ENCODE peak calls at places on chromosomes 6 and 20, in eight cellular contexts. One of them, this sample, is unnamed.

GRCh38 chr6:39193201-39193791 is 36.0 kb downstream of the KCNK5 start:
- DNase-seq in mesenchymal stem cell: no peak
- DNase-seq in fibroblast of lung: no peak
- DNase-seq in GM23338: no peak
- DNase-seq in IMR-90: no peak
- DNase-seq in H1: no peak
- DNase-seq in astrocyte: no peak
- DNase-seq in PC-3: no peak
- DNase-seq in this sample: no peak

GRCh38 chr6:150266963-150267685 is 101.7 kb upstream of the IYD start:
- DNase-seq in GM23338: no peak
- DNase-seq in mesenchymal stem cell: no peak
- DNase-seq in PC-3: no peak
- DNase-seq in astrocyte: no peak
- DNase-seq in H1: no peak
- DNase-seq in fibroblast of lung: no peak
- DNase-seq in IMR-90: no peak
- DNase-seq in this sample: no peak

GRCh38 chr20:60959971-60960370 is 292.1 kb upstream of the CDH4 start:
- DNase-seq in PC-3: no peak
- DNase-seq in IMR-90: no peak
- DNase-seq in fibroblast of lung: no peak
- DNase-seq in astrocyte: no peak
- DNase-seq in H1: no peak
- DNase-seq in GM23338: no peak
- DNase-seq in mesenchymal stem cell: no peak
- DNase-seq in this sample: no peak

GRCh38 chr6:114312931-114313330 is 29.9 kb downstream of the HS3ST5 start:
- DNase-seq in H1: no peak
- DNase-seq in astrocyte: no peak
- DNase-seq in fibroblast of lung: no peak
- DNase-seq in mesenchymal stem cell: no peak
- DNase-seq in IMR-90: no peak
- DNase-seq in GM23338: no peak
- DNase-seq in PC-3: peak; percentile 25
- DNase-seq in this sample: no peak

GRCh38 chr6:113050979-113051378 is 703.8 kb downstream of the RFPL4B start:
- DNase-seq in mesenchymal stem cell: no peak
- DNase-seq in GM23338: peak; percentile 60
- DNase-seq in PC-3: no peak
- DNase-seq in fibroblast of lung: no peak
- DNase-seq in IMR-90: no peak
- DNase-seq in H1: peak; percentile 5
- DNase-seq in astrocyte: no peak
- DNase-seq in this sample: no peak

GRCh38 chr6:145756170-145756662 is 20.9 kb upstream of the EPM2A start:
- DNase-seq in PC-3: peak; percentile 53
- DNase-seq in astrocyte: peak; percentile 88
- DNase-seq in fibroblast of lung: peak; percentile 98
- DNase-seq in IMR-90: peak; percentile 89
- DNase-seq in H1: no peak
- DNase-seq in mesenchymal stem cell: peak; percentile 90
- DNase-seq in GM23338: no peak
- DNase-seq in this sample: peak; percentile 61

GRCh38 chr20:54368578-54368977 is 106.8 kb upstream of the DOK5 start:
- DNase-seq in H1: no peak
- DNase-seq in PC-3: no peak
- DNase-seq in IMR-90: no peak
- DNase-seq in mesenchymal stem cell: no peak
- DNase-seq in GM23338: peak; percentile 66
- DNase-seq in astrocyte: no peak
- DNase-seq in fibroblast of lung: peak; percentile 27
- DNase-seq in this sample: no peak

GRCh38 chr6:149211046-149211571 is 106.4 kb upstream of the TAB2 start:
- DNase-seq in IMR-90: peak; percentile 43
- DNase-seq in astrocyte: no peak
- DNase-seq in GM23338: no peak
- DNase-seq in mesenchymal stem cell: peak; percentile 73
- DNase-seq in PC-3: peak; percentile 10
- DNase-seq in fibroblast of lung: no peak
- DNase-seq in H1: no peak
- DNase-seq in this sample: no peak

GRCh38 chr20:2101057-2101934 is at the start of gene STK35:
- DNase-seq in PC-3: peak; percentile 66
- DNase-seq in IMR-90: no peak
- DNase-seq in H1: no peak
- DNase-seq in mesenchymal stem cell: no peak
- DNase-seq in GM23338: peak; percentile 81
- DNase-seq in astrocyte: no peak
- DNase-seq in fibroblast of lung: no peak
- DNase-seq in this sample: no peak

GRCh38 chr6:30612687-30613248 is 4.3 kb downstream of the PPP1R10 start:
- DNase-seq in mesenchymal stem cell: peak; percentile 57
- DNase-seq in astrocyte: peak; percentile 83
- DNase-seq in H1: no peak
- DNase-seq in IMR-90: peak; percentile 58
- DNase-seq in GM23338: no peak
- DNase-seq in PC-3: peak; percentile 37
- DNase-seq in fibroblast of lung: peak; percentile 56
- DNase-seq in this sample: peak; percentile 47

GRCh38 chr6:116277124-116277523 is 2.6 kb downstream of the TSPYL1 start:
- DNase-seq in mesenchymal stem cell: no peak
- DNase-seq in H1: no peak
- DNase-seq in PC-3: no peak
- DNase-seq in fibroblast of lung: no peak
- DNase-seq in IMR-90: no peak
- DNase-seq in astrocyte: no peak
- DNase-seq in GM23338: no peak
- DNase-seq in this sample: no peak
- H3K4me1 ChIP-seq in mesenchymal stem cell: peaks cover 7% of the 10 kb centered on the region
- H3K4me1 ChIP-seq in H1: peaks cover 3% of the 10 kb centered on the region
- H3K4me1 ChIP-seq in PC-3: peaks cover 9% of the 10 kb centered on the region
- H3K4me1 ChIP-seq in fibroblast of lung: peaks cover 6% of the 10 kb centered on the region
- H3K4me1 ChIP-seq in IMR-90: peaks cover 6% of the 10 kb centered on the region
- H3K4me1 ChIP-seq in astrocyte: peaks cover 20% of the 10 kb centered on the region
- H3K4me1 ChIP-seq in GM23338: peaks cover 31% of the 10 kb centered on the region
- H3K4me1 ChIP-seq in this sample: peaks cover 47% of the 10 kb centered on the region

DNA sequence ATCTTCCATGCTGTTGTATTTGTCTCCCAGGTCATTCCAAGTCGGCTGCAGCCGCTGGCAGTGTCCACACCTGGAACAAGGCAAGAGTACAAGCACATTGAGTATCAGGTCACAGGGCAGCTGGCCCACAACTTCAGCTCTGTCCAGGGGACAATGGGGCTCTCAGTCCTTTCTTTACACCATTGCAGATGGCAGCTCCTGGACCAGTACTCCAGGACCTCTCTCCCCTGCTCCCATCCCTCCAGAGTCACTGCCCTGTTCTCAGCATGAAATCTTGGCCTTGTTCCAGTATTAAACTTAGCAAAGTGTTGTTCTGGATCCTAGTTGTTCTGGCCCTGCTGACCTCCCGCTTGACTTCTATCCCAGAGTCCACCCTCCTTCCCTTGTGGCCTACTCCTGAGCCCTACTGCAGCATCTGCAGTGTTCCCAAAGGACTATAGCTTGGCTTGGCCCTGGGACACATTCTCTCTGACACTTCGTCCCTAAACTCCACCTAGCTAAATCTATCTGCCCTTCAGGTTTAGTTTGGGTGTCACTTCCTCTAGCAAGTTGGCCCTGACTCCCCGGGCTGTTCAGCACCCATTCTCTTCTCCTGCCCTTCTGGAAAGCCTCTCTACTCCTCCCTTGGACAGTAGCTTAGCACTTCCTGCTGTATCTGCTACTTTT is 5.8 kb downstream of the TXNDC5 start:
- DNase-seq in GM23338: no peak
- DNase-seq in mesenchymal stem cell: no peak
- DNase-seq in IMR-90: no peak
- DNase-seq in PC-3: no peak
- DNase-seq in H1: no peak
- DNase-seq in astrocyte: no peak
- DNase-seq in fibroblast of lung: no peak
- DNase-seq in this sample: no peak
- H3K36me3 ChIP-seq in GM23338: peaks cover 7% of the 10 kb centered on the region
- H3K36me3 ChIP-seq in mesenchymal stem cell: peaks cover 34% of the 10 kb centered on the region
- H3K36me3 ChIP-seq in IMR-90: peaks cover 43% of the 10 kb centered on the region
- H3K36me3 ChIP-seq in PC-3: peaks cover 44% of the 10 kb centered on the region
- H3K36me3 ChIP-seq in H1: peaks cover 12% of the 10 kb centered on the region
- H3K36me3 ChIP-seq in astrocyte: peaks cover 47% of the 10 kb centered on the region
- H3K36me3 ChIP-seq in fibroblast of lung: peaks cover 15% of the 10 kb centered on the region
- H3K36me3 ChIP-seq in this sample: no peaks in the 10 kb centered on the region

DNA sequence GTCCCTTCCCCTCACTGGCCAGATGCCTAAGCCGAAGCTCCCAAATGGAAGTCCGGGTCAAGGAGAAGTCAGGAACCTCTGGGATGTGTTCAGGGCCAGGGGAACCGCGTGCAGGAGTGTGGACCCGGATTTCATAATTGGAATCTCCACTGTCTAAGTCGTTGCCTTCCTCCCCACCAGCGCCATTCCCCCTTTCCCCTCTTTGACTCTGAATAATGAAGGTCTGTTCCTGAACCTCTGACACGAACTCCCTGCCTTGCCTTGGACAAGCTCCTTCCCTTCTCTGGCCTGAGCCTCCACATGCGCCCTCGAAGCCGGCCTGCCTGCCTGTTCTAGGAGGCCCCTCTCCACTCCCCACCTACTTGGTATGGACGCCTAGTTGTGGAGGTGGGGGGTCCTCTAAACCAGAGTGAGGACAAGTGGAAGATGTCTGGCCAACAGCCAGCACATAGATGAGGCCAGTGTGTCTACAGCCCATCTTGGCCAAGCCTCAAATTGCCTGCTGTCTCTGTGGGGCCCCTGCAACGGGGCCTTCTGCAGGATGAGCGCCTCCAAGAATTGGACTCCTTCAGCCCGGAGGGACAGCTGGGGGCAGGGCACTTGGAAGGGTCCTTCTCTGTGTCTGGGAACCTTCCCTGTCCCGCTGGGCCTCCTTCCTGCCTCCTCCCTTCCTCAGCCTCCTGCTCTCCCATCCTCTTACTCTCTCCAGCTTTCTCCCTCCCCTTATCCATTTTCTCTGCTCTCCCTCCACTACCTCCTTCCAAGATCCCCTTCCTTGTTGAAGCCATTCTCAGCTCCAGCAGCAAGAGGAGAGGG is 1.5 kb downstream of the MDFI start:
- DNase-seq in fibroblast of lung: no peak
- DNase-seq in mesenchymal stem cell: no peak
- DNase-seq in IMR-90: no peak
- DNase-seq in PC-3: no peak
- DNase-seq in H1: no peak
- DNase-seq in astrocyte: no peak
- DNase-seq in GM23338: peak; percentile 48
- DNase-seq in this sample: no peak
- H3K4me2 ChIP-seq in fibroblast of lung: no peak overlapping the region
- H3K4me2 ChIP-seq in mesenchymal stem cell: peak overlapping the region; percentile 76
- H3K4me2 ChIP-seq in IMR-90: no peak overlapping the region
- H3K4me2 ChIP-seq in PC-3: no peak overlapping the region
- H3K4me2 ChIP-seq in H1: peak overlapping the region; percentile 89
- H3K4me2 ChIP-seq in astrocyte: peak overlapping the region; percentile 98
- H3K4me2 ChIP-seq in GM23338: peak overlapping the region; percentile 100
- H3K4me2 ChIP-seq in this sample: no peak overlapping the region

GRCh38 chr6:41571066-41571780 is 25.0 kb downstream of the FOXP4 start:
- DNase-seq in GM23338: no peak
- DNase-seq in astrocyte: no peak
- DNase-seq in fibroblast of lung: no peak
- DNase-seq in H1: no peak
- DNase-seq in mesenchymal stem cell: no peak
- DNase-seq in PC-3: no peak
- DNase-seq in IMR-90: no peak
- DNase-seq in this sample: no peak

GRCh38 chr6:41570270-41570615 is 24.1 kb downstream of the FOXP4 start:
- DNase-seq in IMR-90: no peak
- DNase-seq in PC-3: no peak
- DNase-seq in fibroblast of lung: no peak
- DNase-seq in astrocyte: no peak
- DNase-seq in GM23338: peak; percentile 80
- DNase-seq in mesenchymal stem cell: no peak
- DNase-seq in H1: no peak
- DNase-seq in this sample: no peak

GRCh38 chr6:41573268-41573667 is 27.1 kb downstream of the FOXP4 start:
- DNase-seq in GM23338: no peak
- DNase-seq in mesenchymal stem cell: no peak
- DNase-seq in fibroblast of lung: no peak
- DNase-seq in IMR-90: no peak
- DNase-seq in astrocyte: no peak
- DNase-seq in PC-3: no peak
- DNase-seq in H1: no peak
- DNase-seq in this sample: no peak

GRCh38 chr6:41574002-41574401 is 27.8 kb downstream of the FOXP4 start:
- DNase-seq in IMR-90: no peak
- DNase-seq in mesenchymal stem cell: no peak
- DNase-seq in H1: no peak
- DNase-seq in PC-3: no peak
- DNase-seq in GM23338: no peak
- DNase-seq in astrocyte: no peak
- DNase-seq in fibroblast of lung: no peak
- DNase-seq in this sample: no peak

GRCh38 chr6:41572613-41573012 is 26.4 kb downstream of the FOXP4 start:
- DNase-seq in IMR-90: no peak
- DNase-seq in H1: no peak
- DNase-seq in astrocyte: no peak
- DNase-seq in GM23338: no peak
- DNase-seq in PC-3: no peak
- DNase-seq in fibroblast of lung: no peak
- DNase-seq in mesenchymal stem cell: no peak
- DNase-seq in this sample: no peak
- H3K4me1 ChIP-seq in IMR-90: peaks cover 11% of the 10 kb centered on the region
- H3K4me1 ChIP-seq in H1: peaks cover 29% of the 10 kb centered on the region
- H3K4me1 ChIP-seq in astrocyte: peaks cover 13% of the 10 kb centered on the region
- H3K4me1 ChIP-seq in GM23338: peaks cover 80% of the 10 kb centered on the region
- H3K4me1 ChIP-seq in PC-3: peaks cover 7% of the 10 kb centered on the region
- H3K4me1 ChIP-seq in fibroblast of lung: no peaks in the 10 kb centered on the region
- H3K4me1 ChIP-seq in mesenchymal stem cell: peaks cover 13% of the 10 kb centered on the region
- H3K4me1 ChIP-seq in this sample: peaks cover 11% of the 10 kb centered on the region

DNA sequence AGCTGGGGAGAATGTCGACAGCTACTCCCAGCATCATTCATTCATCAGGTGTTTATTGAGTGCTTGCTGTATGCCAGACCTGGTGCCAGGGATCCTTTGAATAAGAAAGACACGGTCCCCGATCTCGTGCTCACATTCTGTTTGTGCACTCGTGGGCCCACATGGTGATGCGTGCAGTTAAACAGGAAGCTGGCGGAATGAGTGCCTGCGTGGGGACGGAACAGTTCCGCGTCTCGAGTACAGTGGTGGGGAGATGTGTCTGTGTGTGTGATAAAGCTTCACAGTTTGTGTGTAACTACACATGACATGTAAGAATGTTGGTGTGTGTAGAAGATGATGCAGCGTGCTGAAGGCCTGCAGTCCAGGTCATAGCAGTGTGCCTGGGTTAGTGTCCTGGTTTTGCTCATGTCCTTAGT is 6.5 kb downstream of the RBM38 start:
- DNase-seq in H1: no peak
- DNase-seq in mesenchymal stem cell: no peak
- DNase-seq in fibroblast of lung: no peak
- DNase-seq in PC-3: no peak
- DNase-seq in astrocyte: no peak
- DNase-seq in IMR-90: no peak
- DNase-seq in GM23338: no peak
- DNase-seq in this sample: no peak
- H3K36me3 ChIP-seq in H1: peaks cover 15% of the 10 kb centered on the region
- H3K36me3 ChIP-seq in mesenchymal stem cell: peaks cover 96% of the 10 kb centered on the region
- H3K36me3 ChIP-seq in fibroblast of lung: peaks cover 7% of the 10 kb centered on the region
- H3K36me3 ChIP-seq in PC-3: peaks cover 44% of the 10 kb centered on the region
- H3K36me3 ChIP-seq in astrocyte: no peaks in the 10 kb centered on the region
- H3K36me3 ChIP-seq in IMR-90: peaks cover 34% of the 10 kb centered on the region
- H3K36me3 ChIP-seq in GM23338: peaks cover 11% of the 10 kb centered on the region
- H3K36me3 ChIP-seq in this sample: no peaks in the 10 kb centered on the region

GRCh38 chr6:127893541-127893940 is 7.3 kb downstream of the THEMIS start:
- DNase-seq in fibroblast of lung: no peak
- DNase-seq in PC-3: no peak
- DNase-seq in GM23338: peak; percentile 7
- DNase-seq in H1: no peak
- DNase-seq in IMR-90: no peak
- DNase-seq in mesenchymal stem cell: no peak
- DNase-seq in astrocyte: no peak
- DNase-seq in this sample: no peak
- H3K4me2 ChIP-seq in fibroblast of lung: no peak overlapping the region
- H3K4me2 ChIP-seq in PC-3: no peak overlapping the region
- H3K4me2 ChIP-seq in GM23338: no peak overlapping the region
- H3K4me2 ChIP-seq in H1: no peak overlapping the region
- H3K4me2 ChIP-seq in IMR-90: no peak overlapping the region
- H3K4me2 ChIP-seq in mesenchymal stem cell: no peak overlapping the region
- H3K4me2 ChIP-seq in astrocyte: no peak overlapping the region
- H3K4me2 ChIP-seq in this sample: no peak overlapping the region

This sample was measured in PC-9.